ENCODE peak calls at places on chromosome 12, in seven cellular contexts. One of them, this sample, is unnamed.
A peak's percentile ranks its signal among the peaks of the same experiment; 100 is the strongest.

GRCh38 chr12:91460457-91460856 is 277.8 kb upstream of the DCN start:
- DNase-seq in MCF 10A: no peak
- DNase-seq in T follicular helper cell: no peak
- DNase-seq in pancreas: no peak
- DNase-seq in DMS153: no peak
- DNase-seq in GDM1: no peak
- DNase-seq in ACHN: no peak
- DNase-seq in this sample: no peak

GRCh38 chr12:107349839-107350238 is 256.5 kb upstream of the CRY1 start:
- DNase-seq in pancreas: no peak
- DNase-seq in GDM1: no peak
- DNase-seq in ACHN: no peak
- DNase-seq in T follicular helper cell: no peak
- DNase-seq in DMS153: no peak
- DNase-seq in MCF 10A: no peak
- DNase-seq in this sample: no peak

GRCh38 chr12:66688836-66689439 is 10.1 kb upstream of the GRIP1 start:
- DNase-seq in T follicular helper cell: peak; percentile 18
- DNase-seq in GDM1: no peak
- DNase-seq in DMS153: peak; percentile 67
- DNase-seq in MCF 10A: peak; percentile 66
- DNase-seq in ACHN: peak; percentile 71
- DNase-seq in pancreas: peak; percentile 60
- DNase-seq in this sample: peak; percentile 78

GRCh38 chr12:124686001-124686884 is 118.8 kb upstream of the NCOR2 start:
- DNase-seq in pancreas: no peak
- DNase-seq in MCF 10A: peak; percentile 43
- DNase-seq in DMS153: no peak
- DNase-seq in ACHN: peak; percentile 64
- DNase-seq in T follicular helper cell: no peak
- DNase-seq in GDM1: no peak
- DNase-seq in this sample: no peak

GRCh38 chr12:117789195-117789912 is 179.4 kb downstream of the KSR2 start:
- DNase-seq in GDM1: no peak
- DNase-seq in DMS153: peak; percentile 40
- DNase-seq in pancreas: no peak
- DNase-seq in MCF 10A: no peak
- DNase-seq in ACHN: no peak
- DNase-seq in T follicular helper cell: no peak
- DNase-seq in this sample: no peak

GRCh38 chr12:87163122-87163521 is 866.1 kb downstream of the C12orf50 start:
- DNase-seq in ACHN: no peak
- DNase-seq in GDM1: no peak
- DNase-seq in DMS153: no peak
- DNase-seq in T follicular helper cell: no peak
- DNase-seq in MCF 10A: no peak
- DNase-seq in pancreas: no peak
- DNase-seq in this sample: no peak

GRCh38 chr12:104748790-104749189 is 209.3 kb downstream of the SLC41A2 start:
- DNase-seq in pancreas: no peak
- DNase-seq in T follicular helper cell: no peak
- DNase-seq in DMS153: no peak
- DNase-seq in MCF 10A: no peak
- DNase-seq in GDM1: no peak
- DNase-seq in ACHN: no peak
- DNase-seq in this sample: no peak

GRCh38 chr12:82057770-82058169 is 298.6 kb upstream of the PPFIA2 start:
- DNase-seq in MCF 10A: peak; percentile 36
- DNase-seq in DMS153: no peak
- DNase-seq in ACHN: peak; percentile 32
- DNase-seq in T follicular helper cell: no peak
- DNase-seq in GDM1: no peak
- DNase-seq in pancreas: no peak
- DNase-seq in this sample: no peak

GRCh38 chr12:106673151-106673550 is 90.3 kb downstream of the RFX4 start:
- DNase-seq in DMS153: no peak
- DNase-seq in MCF 10A: no peak
- DNase-seq in pancreas: no peak
- DNase-seq in GDM1: no peak
- DNase-seq in T follicular helper cell: no peak
- DNase-seq in ACHN: no peak
- DNase-seq in this sample: no peak

GRCh38 chr12:111761099-111761498 is 5.6 kb upstream of the ALDH2 start:
- DNase-seq in DMS153: no peak
- DNase-seq in GDM1: no peak
- DNase-seq in ACHN: no peak
- DNase-seq in pancreas: no peak
- DNase-seq in MCF 10A: no peak
- DNase-seq in T follicular helper cell: no peak
- DNase-seq in this sample: no peak

GRCh38 chr12:120614873-120615272 is 25.6 kb upstream of the CABP1 start:
- DNase-seq in T follicular helper cell: no peak
- DNase-seq in MCF 10A: no peak
- DNase-seq in ACHN: no peak
- DNase-seq in DMS153: no peak
- DNase-seq in GDM1: no peak
- DNase-seq in pancreas: no peak
- DNase-seq in this sample: no peak

GRCh38 chr12:104546575-104546974 is 89.8 kb downstream of the CHST11 start:
- DNase-seq in DMS153: no peak
- DNase-seq in MCF 10A: no peak
- DNase-seq in ACHN: no peak
- DNase-seq in GDM1: peak; percentile 42
- DNase-seq in T follicular helper cell: no peak
- DNase-seq in pancreas: no peak
- DNase-seq in this sample: no peak

GRCh38 chr12:26524862-26525465 is 308.0 kb downstream of the ITPR2 start:
- DNase-seq in MCF 10A: peak; percentile 38
- DNase-seq in GDM1: no peak
- DNase-seq in ACHN: peak; percentile 43
- DNase-seq in pancreas: no peak
- DNase-seq in DMS153: no peak
- DNase-seq in T follicular helper cell: no peak
- DNase-seq in this sample: no peak

GRCh38 chr12:75488553-75488952 is 8.0 kb downstream of the GLIPR1 start:
- DNase-seq in GDM1: no peak
- DNase-seq in T follicular helper cell: no peak
- DNase-seq in ACHN: peak; percentile 76
- DNase-seq in DMS153: no peak
- DNase-seq in MCF 10A: peak; percentile 38
- DNase-seq in pancreas: no peak
- DNase-seq in this sample: no peak

GRCh38 chr12:124500232-124501079 is 67.0 kb downstream of the NCOR2 start:
- DNase-seq in GDM1: no peak
- DNase-seq in ACHN: peak; percentile 75
- DNase-seq in MCF 10A: no peak
- DNase-seq in pancreas: peak; percentile 80
- DNase-seq in DMS153: no peak
- DNase-seq in T follicular helper cell: no peak
- DNase-seq in this sample: no peak

GRCh38 chr12:18250313-18250916 is 10.9 kb upstream of the PIK3C2G start:
- DNase-seq in pancreas: no peak
- DNase-seq in DMS153: peak; percentile 26
- DNase-seq in GDM1: no peak
- DNase-seq in MCF 10A: peak; percentile 73
- DNase-seq in T follicular helper cell: no peak
- DNase-seq in ACHN: peak; percentile 84
- DNase-seq in this sample: peak; percentile 88

GRCh38 chr12:119869720-119870119 is 7.4 kb downstream of the CIT start:
- DNase-seq in GDM1: no peak
- DNase-seq in DMS153: no peak
- DNase-seq in ACHN: peak; percentile 43
- DNase-seq in MCF 10A: peak; percentile 74
- DNase-seq in pancreas: no peak
- DNase-seq in T follicular helper cell: no peak
- DNase-seq in this sample: no peak

GRCh38 chr12:6769003-6769389 is 2.8 kb downstream of the PTMS start:
- DNase-seq in T follicular helper cell: no peak
- DNase-seq in MCF 10A: no peak
- DNase-seq in GDM1: no peak
- DNase-seq in DMS153: peak; percentile 47
- DNase-seq in ACHN: no peak
- DNase-seq in pancreas: no peak
- DNase-seq in this sample: peak; percentile 30

GRCh38 chr12:6167327-6168280 is 32.6 kb upstream of the CD9 start:
- DNase-seq in DMS153: no peak
- DNase-seq in GDM1: peak; percentile 74
- DNase-seq in MCF 10A: peak; percentile 86
- DNase-seq in T follicular helper cell: no peak
- DNase-seq in ACHN: peak; percentile 95
- DNase-seq in pancreas: no peak
- DNase-seq in this sample: no peak

GRCh38 chr12:109267361-109267760 is 41.7 kb downstream of the FOXN4 start:
- DNase-seq in MCF 10A: no peak
- DNase-seq in DMS153: no peak
- DNase-seq in pancreas: no peak
- DNase-seq in ACHN: no peak
- DNase-seq in GDM1: no peak
- DNase-seq in T follicular helper cell: no peak
- DNase-seq in this sample: no peak

GRCh38 chr12:111056618-111057521 is 136.5 kb upstream of the MYL2 start:
- DNase-seq in ACHN: no peak
- DNase-seq in pancreas: no peak
- DNase-seq in T follicular helper cell: no peak
- DNase-seq in GDM1: peak; percentile 65
- DNase-seq in DMS153: no peak
- DNase-seq in MCF 10A: no peak
- DNase-seq in this sample: no peak

GRCh38 chr12:132711169-132711843 is 664 bp downstream of the PGAM5 start:
- DNase-seq in ACHN: peak; percentile 48
- DNase-seq in pancreas: peak; percentile 78
- DNase-seq in MCF 10A: peak; percentile 18
- DNase-seq in GDM1: no peak
- DNase-seq in T follicular helper cell: peak; percentile 4
- DNase-seq in DMS153: no peak
- DNase-seq in this sample: no peak

GRCh38 chr12:122072031-122072970 is 6.3 kb upstream of the MLXIP start:
- DNase-seq in GDM1: no peak
- DNase-seq in ACHN: peak; percentile 84
- DNase-seq in T follicular helper cell: no peak
- DNase-seq in pancreas: peak; percentile 30
- DNase-seq in DMS153: no peak
- DNase-seq in MCF 10A: peak; percentile 94
- DNase-seq in this sample: no peak

GRCh38 chr12:99745106-99745505 is 97.6 kb downstream of the GARIN6 start:
- DNase-seq in MCF 10A: no peak
- DNase-seq in DMS153: no peak
- DNase-seq in ACHN: no peak
- DNase-seq in pancreas: no peak
- DNase-seq in GDM1: no peak
- DNase-seq in T follicular helper cell: no peak
- DNase-seq in this sample: no peak

GRCh38 chr12:58105225-58106119 is 164.1 kb downstream of the ATP23 start:
- DNase-seq in GDM1: no peak
- DNase-seq in MCF 10A: no peak
- DNase-seq in pancreas: no peak
- DNase-seq in DMS153: no peak
- DNase-seq in T follicular helper cell: no peak
- DNase-seq in ACHN: no peak
- DNase-seq in this sample: no peak

GRCh38 chr12:52950553-52950952 is 1.6 kb downstream of the KRT18 start:
- DNase-seq in GDM1: no peak
- DNase-seq in T follicular helper cell: no peak
- DNase-seq in ACHN: no peak
- DNase-seq in pancreas: no peak
- DNase-seq in MCF 10A: no peak
- DNase-seq in DMS153: no peak
- DNase-seq in this sample: no peak

GRCh38 chr12:53532524-53533445 is 25.5 kb upstream of the NPFF start:
- DNase-seq in T follicular helper cell: no peak
- DNase-seq in ACHN: no peak
- DNase-seq in pancreas: no peak
- DNase-seq in GDM1: no peak
- DNase-seq in MCF 10A: no peak
- DNase-seq in DMS153: no peak
- DNase-seq in this sample: no peak

GRCh38 chr12:3229577-3229976 is 152.4 kb downstream of the TSPAN9 start:
- DNase-seq in T follicular helper cell: no peak
- DNase-seq in pancreas: peak; percentile 12
- DNase-seq in MCF 10A: no peak
- DNase-seq in ACHN: no peak
- DNase-seq in GDM1: no peak
- DNase-seq in DMS153: no peak
- DNase-seq in this sample: no peak

GRCh38 chr12:66236969-66237368 is 48.0 kb downstream of the IRAK3 start:
- DNase-seq in GDM1: no peak
- DNase-seq in T follicular helper cell: no peak
- DNase-seq in ACHN: no peak
- DNase-seq in MCF 10A: no peak
- DNase-seq in pancreas: no peak
- DNase-seq in DMS153: no peak
- DNase-seq in this sample: no peak

GRCh38 chr12:119938049-119938667 is 50.9 kb upstream of the BICDL1 start:
- DNase-seq in MCF 10A: peak; percentile 73
- DNase-seq in T follicular helper cell: peak; percentile 47
- DNase-seq in pancreas: no peak
- DNase-seq in DMS153: peak; percentile 22
- DNase-seq in ACHN: peak; percentile 69
- DNase-seq in GDM1: no peak
- DNase-seq in this sample: peak; percentile 70

GRCh38 chr12:110248096-110248447 is 33.0 kb upstream of the ATP2A2 start:
- DNase-seq in DMS153: no peak
- DNase-seq in T follicular helper cell: no peak
- DNase-seq in GDM1: no peak
- DNase-seq in pancreas: no peak
- DNase-seq in MCF 10A: peak; percentile 77
- DNase-seq in ACHN: peak; percentile 61
- DNase-seq in this sample: no peak

GRCh38 chr12:990308-990648 is 745 bp upstream of the ERC1 start:
- DNase-seq in T follicular helper cell: peak; percentile 22
- DNase-seq in pancreas: peak; percentile 88
- DNase-seq in ACHN: peak; percentile 66
- DNase-seq in MCF 10A: peak; percentile 61
- DNase-seq in GDM1: no peak
- DNase-seq in DMS153: peak; percentile 34
- DNase-seq in this sample: no peak

This sample was measured in NCI-H510A treated with DMSO at 0.1 percent for 48 hours.